ENCODE peak calls at places on chromosome 1, in four cellular contexts. M is HepG2, H is GM12878, U is K562. J is an unnamed sample.

GRCh38 chr1:39326836-39327235 is 122.3 kb downstream of the MACF1 start:
- DNase-seq in U (peak; percentile 21), M (no peak), H (no peak), J (no peak)

GRCh38 chr1:77473690-77474089 is 191.9 kb downstream of the AK5 start:
- DNase-seq in H (no peak), M (no peak), U (no peak), J (no peak)

GRCh38 chr1:200518524-200518923 is 102.0 kb downstream of the KIF14 start:
- DNase-seq in U (no peak), M (no peak), H (no peak), J (no peak)

GRCh38 chr1:21509351-21510112 is at the start of gene ALPL:
- DNase-seq in M (no peak), H (no peak), U (no peak), J (no peak)

GRCh38 chr1:10082785-10083479 is 50.2 kb downstream of the UBE4B start:
- DNase-seq in U (no peak), H (no peak), M (no peak), J (no peak)

GRCh38 chr1:93345633-93346471 is at the start of gene DR1:
- DNase-seq in H (peak; percentile 67), M (peak; percentile 85), U (peak; percentile 94), J (peak; percentile 93)

GRCh38 chr1:235642021-235642942 is 7.3 kb downstream of the GNG4 start:
- DNase-seq in U (peak; percentile 34), M (no peak), H (no peak), J (no peak)

GRCh38 chr1:3009556-3009955 is 11.7 kb upstream of the ACTRT2 start:
- DNase-seq in U (no peak), M (no peak), H (no peak), J (no peak)

GRCh38 chr1:7458946-7459345 is 312.1 kb upstream of the VAMP3 start:
- DNase-seq in U (no peak), H (no peak), M (no peak), J (no peak)

GRCh38 chr1:70633004-70633403 is 221.9 kb downstream of the CTH start:
- DNase-seq in H (no peak), M (no peak), U (peak; percentile 26), J (no peak)

GRCh38 chr1:204837440-204838084 is 33.1 kb upstream of the NFASC start:
- DNase-seq in M (peak; percentile 15), H (no peak), U (peak; percentile 64), J (peak; percentile 76)

GRCh38 chr1:241250465-241250864 is 106.5 kb downstream of the RGS7 start:
- DNase-seq in H (no peak), U (no peak), M (no peak), J (no peak)

GRCh38 chr1:26618561-26618960 is 77.3 kb upstream of the ARID1A start:
- DNase-seq in M (no peak), H (no peak), U (no peak), J (no peak)

GRCh38 chr1:244173240-244173639 is 122.2 kb downstream of the ZBTB18 start:
- DNase-seq in H (no peak), U (no peak), M (no peak), J (no peak)

GRCh38 chr1:39167632-39168209 is 36.8 kb upstream of the MACF1 start:
- DNase-seq in U (peak; percentile 96), M (peak; percentile 83), H (no peak), J (no peak)

GRCh38 chr1:96464991-96465875 is 256.4 kb upstream of the PTBP2 start:
- DNase-seq in M (no peak), U (no peak), H (no peak), J (no peak)

GRCh38 chr1:157585984-157586383 is 11.9 kb downstream of the FCRL4 start:
- DNase-seq in M (no peak), U (no peak), H (no peak), J (no peak)

GRCh38 chr1:84632975-84633427 is 57.3 kb downstream of the SSX2IP start:
- DNase-seq in M (no peak), U (peak; percentile 61), H (no peak), J (peak; percentile 12)

GRCh38 chr1:12143631-12144155 is 23.1 kb upstream of the TNFRSF1B start:
- DNase-seq in H (no peak), U (peak; percentile 58), M (no peak), J (no peak)

GRCh38 chr1:111141803-111142202 is 1.8 kb downstream of the CEPT1 start:
- DNase-seq in M (peak; percentile 3), H (no peak), U (no peak), J (no peak)

GRCh38 chr1:28144203-28145135 is 32.0 kb downstream of the PTAFR start:
- DNase-seq in U (peak; percentile 54), M (peak; percentile 20), H (peak; percentile 97), J (no peak)

GRCh38 chr1:226697151-226697575 is 41.9 kb downstream of the ITPKB start:
- DNase-seq in M (no peak), U (no peak), H (peak; percentile 67), J (no peak)

GRCh38 chr1:193754732-193755427 is 568.5 kb upstream of the B3GALT2 start:
- DNase-seq in H (no peak), U (no peak), M (no peak), J (no peak)

GRCh38 chr1:5938068-5938740 is 54.0 kb downstream of the NPHP4 start:
- DNase-seq in M (no peak), H (no peak), U (no peak), J (no peak)

GRCh38 chr1:193707271-193708015 is 521.0 kb upstream of the B3GALT2 start:
- DNase-seq in H (no peak), M (no peak), U (no peak), J (peak; percentile 8)

GRCh38 chr1:209561561-209561960 is 22.0 kb upstream of the CAMK1G start:
- DNase-seq in U (no peak), H (no peak), M (no peak), J (no peak)

GRCh38 chr1:171429137-171429536 is 56.2 kb upstream of the PRRC2C start:
- DNase-seq in U (no peak), M (no peak), H (no peak), J (no peak)

GRCh38 chr1:212667223-212668139 is 32.2 kb downstream of the BATF3 start:
- DNase-seq in M (peak; percentile 42), H (no peak), U (peak; percentile 27), J (no peak)

GRCh38 chr1:181675091-181675490 is 191.8 kb downstream of the CACNA1E start:
- DNase-seq in H (no peak), M (no peak), U (no peak), J (no peak)

GRCh38 chr1:57424231-57425027 is 569 bp upstream of the DAB1 start:
- DNase-seq in H (no peak), U (peak; percentile 2), M (peak; percentile 9), J (peak; percentile 84)

GRCh38 chr1:92774407-92774806 is 10.5 kb downstream of the EVI5 start:
- DNase-seq in M (no peak), U (no peak), H (no peak), J (no peak)

GRCh38 chr1:185720633-185721272 is 13.4 kb upstream of the HMCN1 start:
- DNase-seq in M (peak; percentile 17), U (peak; percentile 33), H (no peak), J (no peak)

GRCh38 chr1:30923597-30923996 is 15.0 kb upstream of the SDC3 start:
- DNase-seq in U (no peak), M (no peak), H (no peak), J (no peak)

DNA sequence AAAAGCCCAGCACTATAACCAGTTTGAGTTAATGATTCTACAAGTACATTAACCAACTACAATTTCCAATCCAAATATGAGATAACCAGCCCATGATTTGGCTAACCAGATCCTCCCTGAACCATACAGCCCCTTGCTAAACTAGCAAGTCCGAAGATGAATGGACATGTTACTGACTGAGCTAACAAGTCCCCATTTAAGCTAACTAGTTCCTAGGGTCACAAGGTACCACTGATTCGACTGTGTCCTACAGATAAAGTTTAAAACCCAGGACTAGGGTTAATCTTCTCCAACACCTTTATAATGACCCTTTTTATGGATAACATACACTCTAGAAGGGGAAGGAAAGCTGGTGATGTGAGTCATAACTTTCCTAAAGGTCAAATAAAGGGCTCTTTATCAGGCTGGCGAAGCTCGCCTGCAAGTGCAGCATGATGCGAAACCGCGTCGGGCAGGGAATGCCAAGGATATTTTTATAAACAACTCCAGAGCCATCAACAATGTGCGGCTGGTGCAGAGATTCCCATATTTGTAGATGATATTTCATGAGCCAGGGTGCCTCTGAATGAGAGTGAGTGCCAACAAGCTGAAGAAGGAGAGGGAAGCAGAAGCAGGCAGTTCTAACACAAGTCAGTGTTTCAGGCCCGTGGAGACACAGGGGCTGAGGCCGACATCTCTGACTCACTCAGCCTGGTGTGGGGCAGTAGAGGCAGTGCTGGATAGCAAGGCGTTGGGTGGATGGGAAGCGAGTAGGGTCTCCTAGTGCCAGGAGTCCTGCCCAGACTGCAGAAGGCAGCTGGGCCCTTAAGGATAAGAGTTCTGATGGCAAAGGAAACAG is 75.6 kb upstream of the ROR1 start:
- DNase-seq in M (no peak), U (peak; percentile 5), H (no peak), J (no peak)
- TF ChIP-seq FOXM1 in M (no peak), U (no peak), H (no peak), J (no peak)

GRCh38 chr1:42935313-42935624 is 23.4 kb downstream of the SLC2A1 start:
- DNase-seq in H (no peak), U (no peak), M (no peak), J (no peak)

GRCh38 chr1:42936309-42937078 is 22.2 kb downstream of the SLC2A1 start:
- DNase-seq in H (no peak), U (peak; percentile 98), M (no peak), J (no peak)

GRCh38 chr1:42934541-42935312 is 23.9 kb downstream of the SLC2A1 start:
- DNase-seq in U (no peak), H (no peak), M (no peak), J (no peak)

GRCh38 chr1:42937141-42937696 is 21.4 kb downstream of the SLC2A1 start:
- DNase-seq in H (no peak), U (peak; percentile 49), M (peak; percentile 53), J (no peak)

GRCh38 chr1:42935971-42936308 is 22.7 kb downstream of the SLC2A1 start:
- DNase-seq in H (no peak), U (no peak), M (no peak), J (no peak)
- TF ChIP-seq BHLHE40 in H (no peak), U (no peak), M (no peak), J (no peak)

GRCh38 chr1:49728377-49728776 is 295.4 kb downstream of the AGBL4 start:
- DNase-seq in M (no peak), U (no peak), H (no peak), J (no peak)
- TF ChIP-seq FOXM1 in M (no peak), U (no peak), H (no peak), J (no peak)

GRCh38 chr1:113976609-113977278 is 2.5 kb upstream of the OLFML3 start:
- DNase-seq in H (no peak), M (peak; percentile 37), U (peak; percentile 47), J (peak; percentile 46)
- TF ChIP-seq BHLHE40 in H (no peak), M (no peak), U (no peak), J (no peak)

J was measured in HEK293T.